ENCODE peak calls at places on chromosome 10, in nine cellular contexts. G, A, R, U, C, D, J, K and V are unnamed samples.

GRCh38 chr10:98485959-98486358 is 39.2 kb upstream of the HPS1 start:
- DNase-seq in G (no peak), C (no peak), D (no peak), J (no peak), K (no peak), R (no peak), U (no peak), A (no peak), V (no peak)

GRCh38 chr10:124165827-124166226 is 72.4 kb upstream of the CHST15 start:
- DNase-seq in J (no peak), K (no peak), G (no peak), U (no peak), D (no peak), R (no peak), C (no peak), A (no peak), V (no peak)

GRCh38 chr10:100508691-100509150 is 10.9 kb downstream of the SEC31B start:
- DNase-seq in J (no peak), R (no peak), G (peak; percentile 72), K (no peak), D (no peak), A (no peak), C (peak; percentile 79), U (peak; percentile 75), V (no peak)

GRCh38 chr10:45514283-45515270 is 140.6 kb downstream of the ALOX5 start:
- DNase-seq in U (no peak), D (no peak), C (peak; percentile 29), J (no peak), G (no peak), R (no peak), K (no peak), A (no peak), V (no peak)

GRCh38 chr10:47019546-47019945 is 108.3 kb downstream of the PTPN20 start:
- DNase-seq in D (no peak), U (no peak), C (no peak), J (no peak), R (no peak), A (no peak), K (no peak), G (no peak), V (no peak)

GRCh38 chr10:93493162-93493561 is 3.2 kb upstream of the CEP55 start:
- DNase-seq in C (no peak), J (no peak), G (no peak), U (no peak), R (no peak), K (no peak), A (no peak), D (no peak), V (no peak)

GRCh38 chr10:27687808-27688207 is 57.8 kb downstream of the MKX start:
- DNase-seq in K (no peak), J (no peak), D (no peak), U (no peak), R (no peak), G (no peak), A (no peak), C (no peak), V (no peak)

GRCh38 chr10:48470893-48471805 is 133.7 kb downstream of the ARHGAP22 start:
- DNase-seq in J (no peak), C (peak; percentile 13), K (no peak), A (no peak), G (peak; percentile 59), R (peak; percentile 25), U (peak; percentile 27), D (peak; percentile 54), V (peak; percentile 67)

GRCh38 chr10:88755753-88756152 is 4.1 kb upstream of the LIPN start:
- DNase-seq in C (no peak), U (no peak), J (no peak), D (no peak), A (no peak), G (no peak), K (no peak), R (no peak), V (no peak)

GRCh38 chr10:116721991-116722392 is 20.4 kb downstream of the HSPA12A start:
- DNase-seq in D (no peak), G (no peak), K (no peak), J (no peak), U (no peak), A (no peak), R (no peak), C (peak; percentile 55), V (no peak)

GRCh38 chr10:47024399-47025252 is 113.4 kb downstream of the PTPN20 start:
- DNase-seq in U (peak; percentile 70), K (no peak), J (peak; percentile 50), A (no peak), C (peak; percentile 75), R (peak; percentile 65), D (peak; percentile 68), G (peak; percentile 37), V (peak; percentile 74)

GRCh38 chr10:1121311-1121970 is 65.3 kb downstream of the WDR37 start:
- DNase-seq in G (no peak), C (no peak), D (no peak), U (no peak), A (no peak), J (no peak), K (peak; percentile 4), R (no peak), V (peak; percentile 38)

GRCh38 chr10:94010886-94011285 is 17.2 kb downstream of the PLCE1 start:
- DNase-seq in J (no peak), K (no peak), G (no peak), U (no peak), D (no peak), A (no peak), C (no peak), R (no peak), V (no peak)

GRCh38 chr10:31808258-31809218 is 120.1 kb downstream of the ARHGAP12 start:
- DNase-seq in R (no peak), U (peak; percentile 61), C (peak; percentile 88), D (no peak), K (peak; percentile 30), G (peak; percentile 82), J (no peak), A (no peak), V (no peak)
- TF ChIP-seq CTCF in R (peak; percentile 39), U (no peak), C (peak; percentile 39), D (peak; percentile 56), K (peak; percentile 56), G (peak; percentile 37), J (peak; percentile 64), A (peak; percentile 25), V (peak; percentile 20)

DNA sequence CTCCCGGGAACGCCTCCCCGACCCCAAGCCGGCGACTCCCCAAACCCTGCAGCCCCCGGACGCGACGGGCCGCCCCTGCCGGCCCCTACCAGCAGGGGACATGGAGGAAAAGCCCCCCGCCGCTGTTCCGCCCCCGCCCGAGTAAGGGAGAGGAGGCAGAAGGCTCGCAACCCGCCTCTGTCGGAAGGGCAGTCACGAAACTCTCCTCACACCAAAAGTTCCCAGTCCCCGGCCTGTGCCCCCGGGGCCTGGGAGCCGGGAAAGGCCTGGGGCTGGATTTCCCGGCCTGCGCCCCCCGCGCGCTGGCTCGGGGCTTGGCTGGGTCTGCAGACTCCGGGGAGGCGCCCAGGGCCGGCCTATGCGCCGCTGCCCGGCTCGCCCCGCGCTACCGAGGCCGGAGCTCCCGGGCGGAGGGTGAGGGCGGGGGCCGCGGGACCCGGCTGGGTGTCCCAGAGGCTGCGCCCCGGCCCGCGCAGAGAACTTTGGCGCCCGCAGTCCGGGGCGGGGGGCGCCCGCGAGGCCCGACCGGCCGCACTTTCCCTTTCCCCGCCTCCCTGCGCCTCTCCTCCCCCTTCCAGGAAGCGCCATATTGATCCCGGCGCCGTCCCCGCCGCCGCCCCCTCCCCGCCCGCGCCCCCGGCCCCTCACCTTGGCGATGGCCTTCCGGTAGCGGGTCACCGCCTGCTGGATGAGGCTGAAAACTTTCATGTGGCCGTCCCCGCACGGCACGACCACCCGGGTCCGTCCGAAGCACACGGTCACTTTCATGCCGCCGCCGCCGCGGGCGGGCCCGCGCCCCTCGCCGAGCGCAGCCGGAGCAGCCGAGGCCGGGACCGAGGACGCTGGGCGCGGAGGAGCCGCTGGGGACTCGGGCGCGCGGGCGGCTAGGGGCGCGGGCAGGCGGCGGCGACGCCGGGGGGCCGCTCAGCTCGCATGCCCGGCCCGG is 595 bp downstream of the PARD3 start:
- DNase-seq in G (no peak), A (no peak), C (no peak), K (peak; percentile 61), R (no peak), D (peak; percentile 77), U (peak; percentile 59), J (no peak), V (no peak)
- H3K4me3 ChIP-seq in G (peak overlapping the region; percentile 72), A (peak overlapping the region; percentile 68), C (peak overlapping the region; percentile 74), K (peak overlapping the region; percentile 98), R (peak overlapping the region; percentile 91), D (peak overlapping the region; percentile 72), U (peak overlapping the region; percentile 59), J (no peak overlapping the region), V (peak overlapping the region; percentile 78)

DNA sequence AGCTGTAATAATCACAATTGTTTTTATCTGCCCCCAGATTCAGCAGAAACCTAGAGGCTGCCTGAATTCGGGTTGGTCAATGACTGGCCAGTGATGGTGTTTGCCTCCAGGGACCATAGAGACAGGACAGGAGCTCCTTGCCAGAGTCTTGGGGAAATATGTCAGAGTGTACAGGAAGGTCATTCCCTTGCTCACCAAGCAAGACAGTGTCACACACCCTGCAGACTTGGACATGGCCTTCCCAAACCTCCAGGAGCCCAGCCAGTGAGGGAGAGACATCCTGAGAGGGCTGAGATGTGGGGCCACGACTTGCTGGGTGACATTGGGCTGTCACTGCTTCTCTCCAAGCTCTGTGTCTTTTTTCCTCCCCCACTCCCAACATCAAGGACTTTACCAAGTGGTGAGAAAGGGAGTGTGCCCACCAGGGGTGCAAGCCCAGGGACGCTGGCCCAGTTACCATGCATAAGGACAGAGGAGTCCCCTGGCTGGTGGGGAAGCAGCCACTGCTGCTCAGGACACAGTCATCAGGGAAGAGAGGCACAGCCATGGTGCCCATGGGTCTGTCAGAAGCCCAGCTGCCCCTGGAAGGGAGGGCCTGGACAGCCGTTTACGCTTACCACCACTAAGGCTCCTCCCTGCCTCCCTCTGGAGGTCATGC is 25.3 kb upstream of the C10orf53 start:
- DNase-seq in D (no peak), K (no peak), U (no peak), C (no peak), A (no peak), R (no peak), G (no peak), J (no peak), V (no peak)
- TF ChIP-seq CTCF in D (no peak), K (no peak), U (no peak), C (no peak), A (no peak), R (no peak), G (no peak), J (no peak), V (no peak)

GRCh38 chr10:6347391-6347951 is 144.7 kb downstream of the PFKFB3 start:
- DNase-seq in D (no peak), U (peak; percentile 45), R (no peak), G (no peak), K (no peak), C (no peak), J (peak; percentile 18), A (no peak), V (no peak)
- H3K4me3 ChIP-seq in D (no peak overlapping the region), U (peak overlapping the region; percentile 47), R (no peak overlapping the region), G (no peak overlapping the region), K (no peak overlapping the region), C (no peak overlapping the region), J (peak overlapping the region; percentile 39), A (no peak overlapping the region), V (no peak overlapping the region)

GRCh38 chr10:125742465-125742864 is 23.0 kb downstream of the EDRF1 start:
- DNase-seq in D (no peak), R (no peak), K (no peak), U (peak; percentile 9), G (peak; percentile 3), C (peak; percentile 45), J (no peak), A (no peak), V (no peak)
- TF ChIP-seq CTCF in D (no peak), R (no peak), K (no peak), U (no peak), G (no peak), C (peak; percentile 43), J (no peak), A (peak; percentile 13), V (no peak)